ENCODE peak calls at places on chromosomes 12 and 14, in four cellular contexts. V, T, S and E are unnamed samples.

GRCh38 chr14:74085828-74086227 is 1.1 kb downstream of the LIN52 start:
- DNase-seq in V (no peak), T (no peak), S (no peak), E (no peak)

GRCh38 chr12:19036673-19037357 is 92.7 kb upstream of the PLEKHA5 start:
- DNase-seq in V (no peak), T (no peak), S (no peak), E (peak; percentile 18)

GRCh38 chr12:19196959-19197630 is 67.6 kb downstream of the PLEKHA5 start:
- DNase-seq in V (no peak), T (peak; percentile 51), S (no peak), E (no peak)

GRCh38 chr12:115394498-115395220 is 710.7 kb upstream of the TBX3 start:
- DNase-seq in V (no peak), T (peak; percentile 16), S (peak; percentile 23), E (no peak)

GRCh38 chr12:88574278-88574677 is 6.0 kb downstream of the KITLG start:
- DNase-seq in V (no peak), T (no peak), S (no peak), E (no peak)

GRCh38 chr12:28313631-28314030 is 123.4 kb downstream of the CCDC91 start:
- DNase-seq in V (no peak), T (peak; percentile 43), S (peak; percentile 39), E (peak; percentile 1)

GRCh38 chr12:31353730-31354708 is 28.1 kb upstream of the SINHCAF start:
- DNase-seq in V (no peak), T (no peak), S (no peak), E (peak; percentile 2)

GRCh38 chr12:68451261-68452091 is 119.3 kb upstream of the MDM1 start:
- DNase-seq in V (peak; percentile 44), T (peak; percentile 63), S (peak; percentile 82), E (peak; percentile 73)

GRCh38 chr12:50174971-50175715 is 8.0 kb upstream of the CERS5 start:
- DNase-seq in V (no peak), T (peak; percentile 89), S (peak; percentile 84), E (peak; percentile 89)

GRCh38 chr12:91965781-91966180 is 179.9 kb downstream of the BTG1 start:
- DNase-seq in V (no peak), T (no peak), S (no peak), E (no peak)

GRCh38 chr14:79576434-79576833 is 634.9 kb downstream of the DIO2 start:
- DNase-seq in V (no peak), T (no peak), S (peak; percentile 40), E (no peak)

GRCh38 chr12:7439579-7440505 is 4.1 kb downstream of the CD163L1 start:
- DNase-seq in V (peak; percentile 47), T (peak; percentile 61), S (peak; percentile 64), E (peak; percentile 83)

GRCh38 chr12:107801150-107801549 is 26.6 kb downstream of the ASCL4 start:
- DNase-seq in V (no peak), T (peak; percentile 8), S (peak; percentile 4), E (no peak)

GRCh38 chr14:64778114-64778754 is 74.0 kb downstream of the PLEKHG3 start:
- DNase-seq in V (no peak), T (no peak), S (no peak), E (peak; percentile 73)

GRCh38 chr12:48978291-48978740 is at the start of gene WNT1:
- DNase-seq in V (no peak), T (no peak), S (no peak), E (peak; percentile 77)
- TF ChIP-seq CTCF in V (peak; percentile 33), T (no peak), S (no peak), E (no peak)

GRCh38 chr12:129193263-129193871 is 340.1 kb downstream of the GLT1D1 start:
- DNase-seq in V (peak; percentile 40), T (peak; percentile 9), S (peak; percentile 5), E (peak; percentile 62)

GRCh38 chr12:129185855-129186254 is 332.6 kb downstream of the GLT1D1 start:
- DNase-seq in V (no peak), T (no peak), S (no peak), E (peak; percentile 35)

GRCh38 chr12:129186952-129187351 is 333.7 kb downstream of the GLT1D1 start:
- DNase-seq in V (no peak), T (no peak), S (no peak), E (no peak)

GRCh38 chr12:129195081-129195480 is 341.8 kb downstream of the GLT1D1 start:
- DNase-seq in V (no peak), T (no peak), S (no peak), E (no peak)

DNA sequence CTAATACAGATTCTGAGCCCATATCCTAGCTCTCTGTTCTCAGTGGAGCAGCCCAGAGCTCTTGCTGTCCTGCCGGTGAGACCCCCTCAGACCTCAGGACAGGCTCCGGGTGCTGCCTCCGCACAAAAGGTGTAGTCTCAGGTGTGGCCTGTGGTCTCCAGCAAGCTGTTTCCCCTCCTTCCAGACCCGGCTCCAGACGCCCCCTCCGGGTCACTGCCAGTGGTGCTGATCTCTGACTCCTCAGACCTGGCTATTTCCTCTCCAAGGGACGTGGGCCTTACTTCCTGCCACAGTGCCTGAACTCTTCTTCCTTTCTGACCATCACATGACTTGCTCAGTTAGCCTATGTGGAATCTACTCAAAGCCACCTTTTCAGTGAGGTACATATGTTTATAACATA is 337.5 kb downstream of the GLT1D1 start:
- DNase-seq in V (no peak), T (no peak), S (no peak), E (no peak)
- TF ChIP-seq CTCF in V (no peak), T (no peak), S (no peak), E (no peak)

DNA sequence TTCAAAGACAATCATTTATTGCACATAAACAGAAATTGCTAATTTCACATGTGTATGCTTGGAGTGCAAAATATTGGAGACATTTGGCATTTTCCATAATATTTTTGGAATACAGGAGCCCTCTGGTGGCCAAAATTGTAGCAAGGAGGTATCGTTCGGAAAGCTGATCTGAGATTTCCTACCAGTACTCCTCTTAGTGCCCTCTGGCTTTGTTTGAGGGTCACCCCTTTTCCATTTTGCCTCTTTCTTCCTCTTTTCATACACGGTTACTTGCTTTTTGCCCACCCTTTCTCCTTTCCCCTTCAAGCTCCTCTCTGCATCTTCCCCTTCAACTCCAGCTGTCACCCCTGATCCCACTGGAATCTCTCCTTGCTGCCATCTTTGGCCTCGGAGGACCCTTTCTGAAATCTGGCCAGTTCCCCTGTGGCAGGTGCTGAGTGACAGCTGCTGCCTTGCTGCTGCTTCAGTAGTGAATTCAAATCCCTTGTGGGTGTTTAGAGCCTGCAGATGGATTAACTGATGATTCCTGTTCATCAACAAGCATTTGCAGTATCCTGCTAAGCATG is 164.6 kb upstream of the PARP11 start:
- DNase-seq in V (peak; percentile 46), T (peak; percentile 55), S (peak; percentile 55), E (peak; percentile 89)
- TF ChIP-seq CTCF in V (peak; percentile 79), T (peak; percentile 70), S (peak; percentile 71), E (peak; percentile 74)

GRCh38 chr12:66555113-66555512 is 123.8 kb downstream of the GRIP1 start:
- DNase-seq in V (no peak), T (no peak), S (peak; percentile 15), E (no peak)
- TF ChIP-seq CTCF in V (no peak), T (no peak), S (no peak), E (no peak)

DNA sequence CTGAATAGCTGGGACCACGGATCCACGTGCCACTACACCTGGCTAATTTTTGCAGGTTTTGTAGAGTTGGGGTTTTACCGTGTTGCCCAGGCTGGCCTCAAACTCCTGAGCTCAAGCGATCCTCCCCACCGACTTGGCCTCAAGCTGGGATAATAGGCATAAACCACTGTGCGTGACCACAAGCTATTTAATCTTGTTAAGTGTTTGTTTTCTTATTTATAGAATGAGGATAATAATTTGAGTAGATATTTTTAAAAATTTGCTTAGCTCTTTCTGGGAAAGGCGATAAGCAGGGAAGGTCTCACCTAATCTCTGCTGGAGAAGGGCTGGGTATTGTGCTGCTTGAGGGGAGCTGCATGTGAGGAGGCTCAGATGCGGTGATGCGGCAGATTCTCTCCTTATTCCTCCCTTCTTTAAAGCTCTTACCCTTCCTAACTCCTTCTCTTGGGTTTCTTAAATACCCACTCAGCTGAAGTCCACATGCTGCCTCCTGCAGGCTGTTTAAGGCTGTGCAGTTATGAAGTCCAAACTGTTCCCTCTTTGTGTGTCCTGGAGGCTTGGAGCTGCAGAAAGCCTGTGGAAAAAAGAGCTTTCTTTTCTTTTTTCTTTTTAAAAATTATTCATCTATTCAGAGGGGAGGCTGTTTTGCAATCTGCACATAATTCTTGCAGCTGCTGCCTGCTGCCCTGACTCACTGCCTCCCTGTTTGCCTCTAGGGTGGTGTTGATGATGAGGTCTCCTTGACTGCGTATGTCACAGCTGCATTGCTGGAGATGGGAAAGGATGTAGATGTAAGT is 37.9 kb downstream of the A2ML1 start:
- DNase-seq in V (peak; percentile 31), T (peak; percentile 65), S (peak; percentile 66), E (no peak)
- TF ChIP-seq CTCF in V (peak; percentile 49), T (peak; percentile 72), S (peak; percentile 75), E (peak; percentile 63)

GRCh38 chr12:121404734-121405133 is 4.8 kb downstream of the RNF34 start:
- DNase-seq in V (no peak), T (peak; percentile 17), S (no peak), E (no peak)
- TF ChIP-seq CTCF in V (no peak), T (no peak), S (no peak), E (no peak)

DNA sequence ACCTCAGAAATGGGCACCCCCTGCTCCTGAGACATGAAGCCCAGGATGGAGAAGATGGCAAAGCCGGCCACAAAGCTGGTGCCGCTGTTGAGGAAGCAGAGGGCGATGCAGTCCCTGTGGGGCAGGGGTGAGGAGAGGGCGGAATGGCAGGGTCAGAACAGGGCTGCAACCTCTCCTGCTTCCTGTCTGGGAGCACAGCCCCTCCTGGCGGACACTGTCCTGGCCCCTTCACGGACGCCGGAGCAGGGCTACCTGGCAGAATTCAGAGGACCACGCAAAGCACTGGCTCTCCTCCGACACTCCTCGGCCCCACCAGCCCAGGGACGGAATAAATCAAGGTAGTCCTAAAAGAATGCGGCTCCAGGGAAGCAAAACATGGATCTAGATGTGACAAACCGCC is 12.4 kb upstream of the SLC6A12 start:
- DNase-seq in V (no peak), T (no peak), S (no peak), E (no peak)
- TF ChIP-seq CTCF in V (no peak), T (no peak), S (no peak), E (no peak)

DNA sequence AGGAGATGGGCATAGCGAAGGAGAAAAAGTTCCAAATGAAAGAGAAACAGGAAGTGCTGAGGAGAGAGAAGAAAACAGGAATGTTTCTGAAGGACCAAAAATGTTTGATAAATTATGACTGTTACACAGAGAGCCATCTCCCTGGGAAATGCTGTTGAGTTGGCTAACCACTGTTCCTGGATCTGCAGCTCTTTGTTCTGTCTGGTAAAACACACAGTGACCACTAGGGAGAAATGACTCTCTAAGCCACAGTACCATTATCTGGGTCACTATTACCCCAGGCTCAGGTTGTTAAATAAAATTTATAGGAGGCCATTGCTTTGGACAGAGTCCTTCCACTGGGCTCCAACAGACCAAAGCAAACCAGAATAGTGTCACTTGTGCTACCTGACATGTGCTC is 219.3 kb downstream of the CRADD start:
- DNase-seq in V (no peak), T (no peak), S (peak; percentile 29), E (peak; percentile 58)
- TF ChIP-seq CTCF in V (no peak), T (no peak), S (peak; percentile 24), E (peak; percentile 42)

GRCh38 chr12:82756303-82756702 is 69.6 kb downstream of the TMTC2 start:
- DNase-seq in V (no peak), T (no peak), S (no peak), E (no peak)
- TF ChIP-seq CTCF in V (no peak), T (no peak), S (no peak), E (no peak)